ENCODE peak calls at places on chromosomes 1 and 21, in ten cellular contexts. One of them, this sample, is unnamed.

GRCh38 chr1:93443456-93443855 is 4.5 kb upstream of the FNBP1L start:
- DNase-seq in uterus: no peak
- DNase-seq in lower lobe of right lung: no peak
- DNase-seq in esophagus squamous epithelium: no peak
- DNase-seq in transverse colon: no peak
- DNase-seq in GM12878: no peak
- DNase-seq in ascending aorta: no peak
- DNase-seq in mammary epithelial cell: no peak
- DNase-seq in spleen: no peak
- DNase-seq in body of pancreas: no peak
- DNase-seq in this sample: no peak

GRCh38 chr1:232211149-232211548 is 418.8 kb downstream of the SIPA1L2 start:
- DNase-seq in uterus: no peak
- DNase-seq in lower lobe of right lung: no peak
- DNase-seq in esophagus squamous epithelium: no peak
- DNase-seq in transverse colon: no peak
- DNase-seq in GM12878: no peak
- DNase-seq in ascending aorta: no peak
- DNase-seq in mammary epithelial cell: no peak
- DNase-seq in spleen: no peak
- DNase-seq in body of pancreas: no peak
- DNase-seq in this sample: no peak

GRCh38 chr1:41616563-41616962 is 132.1 kb upstream of the EDN2 start:
- DNase-seq in uterus: no peak
- DNase-seq in lower lobe of right lung: no peak
- DNase-seq in esophagus squamous epithelium: no peak
- DNase-seq in transverse colon: no peak
- DNase-seq in GM12878: no peak
- DNase-seq in ascending aorta: no peak
- DNase-seq in mammary epithelial cell: no peak
- DNase-seq in spleen: no peak
- DNase-seq in body of pancreas: no peak
- DNase-seq in this sample: no peak

GRCh38 chr1:222331340-222331739 is 216.6 kb downstream of the HHIPL2 start:
- DNase-seq in uterus: no peak
- DNase-seq in lower lobe of right lung: no peak
- DNase-seq in esophagus squamous epithelium: no peak
- DNase-seq in transverse colon: no peak
- DNase-seq in GM12878: no peak
- DNase-seq in ascending aorta: no peak
- DNase-seq in mammary epithelial cell: peak; percentile 20
- DNase-seq in spleen: no peak
- DNase-seq in body of pancreas: no peak
- DNase-seq in this sample: no peak

GRCh38 chr1:153798468-153798780 is 23.2 kb downstream of the SLC27A3 start:
- DNase-seq in uterus: no peak
- DNase-seq in lower lobe of right lung: no peak
- DNase-seq in esophagus squamous epithelium: no peak
- DNase-seq in transverse colon: no peak
- DNase-seq in GM12878: no peak
- DNase-seq in ascending aorta: no peak
- DNase-seq in mammary epithelial cell: no peak
- DNase-seq in spleen: no peak
- DNase-seq in body of pancreas: no peak
- DNase-seq in this sample: peak; percentile 27

GRCh38 chr1:207897188-207897587 is 13.7 kb downstream of the CD34 start:
- DNase-seq in uterus: no peak
- DNase-seq in lower lobe of right lung: no peak
- DNase-seq in esophagus squamous epithelium: no peak
- DNase-seq in transverse colon: no peak
- DNase-seq in GM12878: no peak
- DNase-seq in ascending aorta: no peak
- DNase-seq in mammary epithelial cell: no peak
- DNase-seq in spleen: no peak
- DNase-seq in body of pancreas: no peak
- DNase-seq in this sample: no peak

GRCh38 chr1:93960641-93961147 is 51.5 kb upstream of the GCLM start:
- DNase-seq in uterus: no peak
- DNase-seq in lower lobe of right lung: no peak
- DNase-seq in esophagus squamous epithelium: no peak
- DNase-seq in transverse colon: peak; percentile 36
- DNase-seq in GM12878: no peak
- DNase-seq in ascending aorta: no peak
- DNase-seq in mammary epithelial cell: peak; percentile 83
- DNase-seq in spleen: no peak
- DNase-seq in body of pancreas: no peak
- DNase-seq in this sample: no peak

GRCh38 chr1:101187287-101187686 is 49.5 kb upstream of the S1PR1 start:
- DNase-seq in uterus: no peak
- DNase-seq in lower lobe of right lung: no peak
- DNase-seq in esophagus squamous epithelium: no peak
- DNase-seq in transverse colon: no peak
- DNase-seq in GM12878: no peak
- DNase-seq in ascending aorta: no peak
- DNase-seq in mammary epithelial cell: no peak
- DNase-seq in spleen: no peak
- DNase-seq in body of pancreas: no peak
- DNase-seq in this sample: no peak

GRCh38 chr1:147504801-147505303 is 36.4 kb upstream of the BCL9 start:
- DNase-seq in uterus: peak; percentile 81
- DNase-seq in lower lobe of right lung: no peak
- DNase-seq in esophagus squamous epithelium: no peak
- DNase-seq in transverse colon: no peak
- DNase-seq in GM12878: no peak
- DNase-seq in ascending aorta: no peak
- DNase-seq in mammary epithelial cell: no peak
- DNase-seq in spleen: no peak
- DNase-seq in body of pancreas: no peak
- DNase-seq in this sample: peak; percentile 57

GRCh38 chr1:183417691-183418491 is at the start of gene NMNAT2:
- DNase-seq in uterus: no peak
- DNase-seq in lower lobe of right lung: peak; percentile 50
- DNase-seq in esophagus squamous epithelium: no peak
- DNase-seq in transverse colon: no peak
- DNase-seq in GM12878: no peak
- DNase-seq in ascending aorta: no peak
- DNase-seq in mammary epithelial cell: no peak
- DNase-seq in spleen: no peak
- DNase-seq in body of pancreas: no peak
- DNase-seq in this sample: peak; percentile 14

GRCh38 chr1:243343970-243344749 is 88.3 kb downstream of the SDCCAG8 start:
- DNase-seq in uterus: no peak
- DNase-seq in lower lobe of right lung: no peak
- DNase-seq in esophagus squamous epithelium: no peak
- DNase-seq in transverse colon: no peak
- DNase-seq in GM12878: peak; percentile 20
- DNase-seq in ascending aorta: no peak
- DNase-seq in mammary epithelial cell: peak; percentile 37
- DNase-seq in spleen: no peak
- DNase-seq in body of pancreas: no peak
- DNase-seq in this sample: no peak

GRCh38 chr1:191888996-191889622 is 269.2 kb upstream of the RGS18 start:
- DNase-seq in uterus: no peak
- DNase-seq in lower lobe of right lung: no peak
- DNase-seq in esophagus squamous epithelium: no peak
- DNase-seq in transverse colon: no peak
- DNase-seq in GM12878: no peak
- DNase-seq in ascending aorta: no peak
- DNase-seq in mammary epithelial cell: no peak
- DNase-seq in spleen: no peak
- DNase-seq in body of pancreas: no peak
- DNase-seq in this sample: no peak

GRCh38 chr21:39680216-39680615 is 64.8 kb upstream of the IGSF5 start:
- DNase-seq in uterus: no peak
- DNase-seq in lower lobe of right lung: no peak
- DNase-seq in esophagus squamous epithelium: no peak
- DNase-seq in transverse colon: no peak
- DNase-seq in GM12878: no peak
- DNase-seq in ascending aorta: no peak
- DNase-seq in mammary epithelial cell: no peak
- DNase-seq in spleen: no peak
- DNase-seq in body of pancreas: no peak
- DNase-seq in this sample: no peak

GRCh38 chr1:168179411-168180147 is 817 bp downstream of the TIPRL start:
- DNase-seq in uterus: no peak
- DNase-seq in lower lobe of right lung: no peak
- DNase-seq in esophagus squamous epithelium: no peak
- DNase-seq in transverse colon: no peak
- DNase-seq in GM12878: no peak
- DNase-seq in ascending aorta: no peak
- DNase-seq in mammary epithelial cell: peak; percentile 26
- DNase-seq in spleen: no peak
- DNase-seq in body of pancreas: no peak
- DNase-seq in this sample: no peak

GRCh38 chr1:10515627-10516026 is 40.9 kb downstream of the PEX14 start:
- DNase-seq in uterus: no peak
- DNase-seq in lower lobe of right lung: no peak
- DNase-seq in esophagus squamous epithelium: no peak
- DNase-seq in transverse colon: no peak
- DNase-seq in GM12878: no peak
- DNase-seq in ascending aorta: no peak
- DNase-seq in mammary epithelial cell: peak; percentile 65
- DNase-seq in spleen: no peak
- DNase-seq in body of pancreas: no peak
- DNase-seq in this sample: no peak
- H3K4me1 ChIP-seq in uterus: peaks cover under 1% of the 10 kb centered on the region
- H3K4me1 ChIP-seq in lower lobe of right lung: peaks cover 70% of the 10 kb centered on the region
- H3K4me1 ChIP-seq in esophagus squamous epithelium: peaks cover 25% of the 10 kb centered on the region
- H3K4me1 ChIP-seq in transverse colon: peaks cover 49% of the 10 kb centered on the region
- H3K4me1 ChIP-seq in GM12878: peaks cover 58% of the 10 kb centered on the region
- H3K4me1 ChIP-seq in ascending aorta: peaks cover 5% of the 10 kb centered on the region
- H3K4me1 ChIP-seq in mammary epithelial cell: peaks cover 45% of the 10 kb centered on the region
- H3K4me1 ChIP-seq in spleen: peaks cover 52% of the 10 kb centered on the region
- H3K4me1 ChIP-seq in body of pancreas: peaks cover 28% of the 10 kb centered on the region
- H3K4me1 ChIP-seq in this sample: peaks cover 53% of the 10 kb centered on the region

DNA sequence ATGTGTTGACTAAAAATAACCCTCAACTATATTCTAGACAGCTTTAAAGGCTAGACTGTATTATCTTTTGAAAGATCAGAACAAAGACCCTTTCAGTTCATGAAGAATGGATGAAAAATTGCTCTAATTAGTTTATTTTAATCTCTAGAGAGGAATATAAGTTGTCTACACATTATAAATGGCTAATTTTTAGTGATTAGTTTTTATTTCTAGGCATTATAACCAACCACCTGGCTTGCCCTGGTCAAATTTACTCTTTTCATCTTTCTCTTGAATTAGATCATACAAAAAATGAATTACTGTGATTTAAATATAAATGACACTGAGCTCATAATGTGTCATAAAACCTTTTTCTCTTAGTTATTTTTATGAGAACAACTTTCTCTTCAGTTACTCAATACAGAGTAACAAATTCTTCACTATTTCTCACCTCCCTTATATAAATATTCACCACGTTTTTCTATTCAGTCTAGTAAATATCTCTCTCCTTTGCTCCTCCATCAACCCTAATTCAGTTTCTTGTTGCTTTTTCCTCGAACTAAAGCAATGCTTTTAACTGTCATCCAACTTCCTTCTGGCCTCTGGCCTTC is 428.6 kb upstream of the TMPRSS15 start:
- DNase-seq in uterus: no peak
- DNase-seq in lower lobe of right lung: no peak
- DNase-seq in esophagus squamous epithelium: no peak
- DNase-seq in transverse colon: no peak
- DNase-seq in GM12878: no peak
- DNase-seq in ascending aorta: no peak
- DNase-seq in mammary epithelial cell: no peak
- DNase-seq in spleen: no peak
- DNase-seq in body of pancreas: no peak
- DNase-seq in this sample: no peak
- H3K27ac ChIP-seq in uterus: no peak overlapping the region
- H3K27ac ChIP-seq in lower lobe of right lung: no peak overlapping the region
- H3K27ac ChIP-seq in esophagus squamous epithelium: no peak overlapping the region
- H3K27ac ChIP-seq in transverse colon: no peak overlapping the region
- H3K27ac ChIP-seq in GM12878: no peak overlapping the region
- H3K27ac ChIP-seq in ascending aorta: no peak overlapping the region
- H3K27ac ChIP-seq in mammary epithelial cell: no peak overlapping the region
- H3K27ac ChIP-seq in spleen: no peak overlapping the region
- H3K27ac ChIP-seq in body of pancreas: no peak overlapping the region
- H3K27ac ChIP-seq in this sample: no peak overlapping the region

GRCh38 chr1:200483491-200484143 is 73.8 kb upstream of the ZNF281 start:
- DNase-seq in uterus: peak; percentile 30
- DNase-seq in lower lobe of right lung: no peak
- DNase-seq in esophagus squamous epithelium: no peak
- DNase-seq in transverse colon: no peak
- DNase-seq in GM12878: peak; percentile 72
- DNase-seq in ascending aorta: no peak
- DNase-seq in mammary epithelial cell: peak; percentile 97
- DNase-seq in spleen: no peak
- DNase-seq in body of pancreas: peak; percentile 89
- DNase-seq in this sample: no peak
- TF ChIP-seq CTCF in uterus: no peak
- TF ChIP-seq CTCF in lower lobe of right lung: no peak
- TF ChIP-seq CTCF in esophagus squamous epithelium: no peak
- TF ChIP-seq CTCF in transverse colon: no peak
- TF ChIP-seq CTCF in GM12878: no peak
- TF ChIP-seq CTCF in ascending aorta: no peak
- TF ChIP-seq CTCF in mammary epithelial cell: no peak
- TF ChIP-seq CTCF in spleen: no peak
- TF ChIP-seq CTCF in body of pancreas: no peak
- TF ChIP-seq CTCF in this sample: no peak

GRCh38 chr1:33349778-33350610 is 29.1 kb upstream of the A3GALT2 start:
- DNase-seq in uterus: peak; percentile 85
- DNase-seq in lower lobe of right lung: peak; percentile 94
- DNase-seq in esophagus squamous epithelium: no peak
- DNase-seq in transverse colon: peak; percentile 89
- DNase-seq in GM12878: no peak
- DNase-seq in ascending aorta: no peak
- DNase-seq in mammary epithelial cell: peak; percentile 72
- DNase-seq in spleen: peak; percentile 97
- DNase-seq in body of pancreas: peak; percentile 91
- DNase-seq in this sample: peak; percentile 95

GRCh38 chr1:33351281-33351660 is 30.4 kb upstream of the A3GALT2 start:
- DNase-seq in uterus: no peak
- DNase-seq in lower lobe of right lung: no peak
- DNase-seq in esophagus squamous epithelium: no peak
- DNase-seq in transverse colon: no peak
- DNase-seq in GM12878: no peak
- DNase-seq in ascending aorta: no peak
- DNase-seq in mammary epithelial cell: no peak
- DNase-seq in spleen: no peak
- DNase-seq in body of pancreas: no peak
- DNase-seq in this sample: no peak

GRCh38 chr1:33348676-33349080 is 27.8 kb upstream of the A3GALT2 start:
- DNase-seq in uterus: no peak
- DNase-seq in lower lobe of right lung: no peak
- DNase-seq in esophagus squamous epithelium: no peak
- DNase-seq in transverse colon: no peak
- DNase-seq in GM12878: no peak
- DNase-seq in ascending aorta: no peak
- DNase-seq in mammary epithelial cell: no peak
- DNase-seq in spleen: peak; percentile 76
- DNase-seq in body of pancreas: no peak
- DNase-seq in this sample: peak; percentile 58

GRCh38 chr1:33349081-33349759 is 28.3 kb upstream of the A3GALT2 start:
- DNase-seq in uterus: peak; percentile 56
- DNase-seq in lower lobe of right lung: peak; percentile 80
- DNase-seq in esophagus squamous epithelium: no peak
- DNase-seq in transverse colon: peak; percentile 57
- DNase-seq in GM12878: no peak
- DNase-seq in ascending aorta: no peak
- DNase-seq in mammary epithelial cell: no peak
- DNase-seq in spleen: peak; percentile 93
- DNase-seq in body of pancreas: peak; percentile 44
- DNase-seq in this sample: peak; percentile 70

GRCh38 chr1:33350611-33351280 is 29.8 kb upstream of the A3GALT2 start:
- DNase-seq in uterus: no peak
- DNase-seq in lower lobe of right lung: no peak
- DNase-seq in esophagus squamous epithelium: no peak
- DNase-seq in transverse colon: no peak
- DNase-seq in GM12878: no peak
- DNase-seq in ascending aorta: no peak
- DNase-seq in mammary epithelial cell: no peak
- DNase-seq in spleen: no peak
- DNase-seq in body of pancreas: no peak
- DNase-seq in this sample: no peak
- H3K4me1 ChIP-seq in uterus: peaks cover 6% of the 10 kb centered on the region
- H3K4me1 ChIP-seq in lower lobe of right lung: peaks cover 38% of the 10 kb centered on the region
- H3K4me1 ChIP-seq in esophagus squamous epithelium: peaks cover 20% of the 10 kb centered on the region
- H3K4me1 ChIP-seq in transverse colon: peaks cover 34% of the 10 kb centered on the region
- H3K4me1 ChIP-seq in GM12878: peaks cover 18% of the 10 kb centered on the region
- H3K4me1 ChIP-seq in ascending aorta: no peaks in the 10 kb centered on the region
- H3K4me1 ChIP-seq in mammary epithelial cell: peaks cover 30% of the 10 kb centered on the region
- H3K4me1 ChIP-seq in spleen: peaks cover 46% of the 10 kb centered on the region
- H3K4me1 ChIP-seq in body of pancreas: peaks cover 36% of the 10 kb centered on the region
- H3K4me1 ChIP-seq in this sample: peaks cover 28% of the 10 kb centered on the region

This sample was measured in psoas muscle.